ENCODE peak calls at places on chromosomes 7 and 10, in five cellular contexts. E, X, M, S and T are unnamed samples.

GRCh38 chr7:22109761-22110160 is 164.1 kb upstream of the CDCA7L start:
- DNase-seq in E (peak), X (peak), M (peak), S (no peak), T (no peak)

GRCh38 chr7:151381333-151382078 is 28.3 kb downstream of the WDR86 start:
- DNase-seq in E (no peak), X (no peak), M (peak), S (no peak), T (peak)

GRCh38 chr10:21176934-21177480 is 279.9 kb upstream of the NEBL start:
- DNase-seq in E (no peak), X (no peak), M (no peak), S (no peak), T (no peak)

GRCh38 chr7:69502358-69502757 is 95.9 kb upstream of the AUTS2 start:
- DNase-seq in E (no peak), X (no peak), M (no peak), S (no peak), T (no peak)

GRCh38 chr10:77781451-77782327 is 144.1 kb upstream of the KCNMA1 start:
- DNase-seq in E (no peak), X (no peak), M (no peak), S (no peak), T (no peak)

GRCh38 chr7:126589068-126589684 is 663.6 kb downstream of the GRM8 start:
- DNase-seq in E (no peak), X (no peak), M (no peak), S (no peak), T (no peak)

GRCh38 chr7:117019287-117019686 is 66.0 kb downstream of the ST7 start:
- DNase-seq in E (no peak), X (no peak), M (no peak), S (no peak), T (no peak)

GRCh38 chr10:11729790-11730315 is 12.3 kb upstream of the ECHDC3 start:
- DNase-seq in E (no peak), X (no peak), M (no peak), S (no peak), T (no peak)

GRCh38 chr10:18151491-18151890 is 11.3 kb downstream of the CACNB2 start:
- DNase-seq in E (no peak), X (no peak), M (no peak), S (no peak), T (no peak)

GRCh38 chr10:101394522-101395133 is 40.7 kb downstream of the BTRC start:
- DNase-seq in E (peak), X (no peak), M (no peak), S (no peak), T (no peak)

GRCh38 chr7:87151002-87151505 is 1.2 kb upstream of the DMTF1 start:
- DNase-seq in E (no peak), X (no peak), M (no peak), S (no peak), T (no peak)

GRCh38 chr7:138785587-138786437 is 12.0 kb upstream of the TMEM213 start:
- DNase-seq in E (no peak), X (peak), M (no peak), S (no peak), T (no peak)

DNA sequence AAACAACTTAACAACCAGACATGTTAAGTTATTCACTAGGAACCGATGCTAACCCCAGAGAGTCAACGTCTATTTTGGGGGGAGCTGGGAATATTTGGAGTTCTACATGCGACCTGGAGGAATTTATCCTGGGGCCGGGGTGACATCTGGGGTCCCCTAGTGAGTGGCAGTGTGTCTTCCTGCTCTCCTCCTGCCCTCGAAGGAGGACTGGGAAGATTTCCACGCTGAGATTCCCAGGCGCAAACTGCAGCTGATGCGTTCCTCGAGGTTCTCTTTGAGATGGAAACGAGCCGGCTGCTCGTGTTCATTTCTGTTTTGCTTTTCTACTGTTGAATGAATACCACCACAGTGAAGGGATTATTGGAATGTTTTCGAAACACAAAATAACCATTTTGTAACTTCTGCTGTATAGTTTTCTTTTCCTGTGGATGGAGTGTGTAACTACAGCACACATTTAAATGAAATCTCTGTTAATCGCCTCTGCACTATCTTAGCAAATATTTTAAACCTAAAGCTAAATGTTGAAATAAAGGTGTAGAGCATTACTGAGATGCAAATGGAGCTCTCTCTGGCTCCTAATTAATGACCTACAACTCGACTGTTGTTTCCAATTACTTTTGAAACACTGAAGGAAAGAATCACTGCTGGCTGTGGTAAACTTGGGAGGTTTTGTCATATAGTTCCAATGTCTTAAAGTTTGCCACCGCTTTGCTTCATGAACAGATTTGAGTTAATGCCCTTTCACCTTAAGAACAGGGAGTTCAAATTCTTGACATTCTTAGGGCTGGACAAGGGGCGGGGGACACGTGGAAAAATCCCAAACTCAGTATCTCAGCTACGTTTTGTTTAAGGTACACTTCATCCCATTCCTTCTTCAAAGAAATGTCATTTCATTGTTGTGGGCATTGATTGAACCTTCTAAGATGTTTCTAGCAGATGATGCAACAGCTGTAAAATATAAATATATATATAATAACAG is 21.1 kb downstream of the GATA3 start:
- DNase-seq in E (no peak), X (no peak), M (peak), S (no peak), T (no peak)
- TF ChIP-seq CTCF in E (no peak), X (no peak), M (no peak), S (no peak), T (no peak)

GRCh38 chr7:115352375-115352774 is 430.5 kb downstream of the MDFIC start:
- DNase-seq in E (no peak), X (peak), M (no peak), S (no peak), T (no peak)
- TF ChIP-seq CTCF in E (no peak), X (peak), M (no peak), S (no peak), T (no peak)

GRCh38 chr10:13994932-13995331 is 335.8 kb downstream of the FRMD4A start:
- DNase-seq in E (peak), X (no peak), M (no peak), S (no peak), T (no peak)
- TF ChIP-seq CTCF in E (no peak), X (no peak), M (no peak), S (no peak), T (no peak)

DNA sequence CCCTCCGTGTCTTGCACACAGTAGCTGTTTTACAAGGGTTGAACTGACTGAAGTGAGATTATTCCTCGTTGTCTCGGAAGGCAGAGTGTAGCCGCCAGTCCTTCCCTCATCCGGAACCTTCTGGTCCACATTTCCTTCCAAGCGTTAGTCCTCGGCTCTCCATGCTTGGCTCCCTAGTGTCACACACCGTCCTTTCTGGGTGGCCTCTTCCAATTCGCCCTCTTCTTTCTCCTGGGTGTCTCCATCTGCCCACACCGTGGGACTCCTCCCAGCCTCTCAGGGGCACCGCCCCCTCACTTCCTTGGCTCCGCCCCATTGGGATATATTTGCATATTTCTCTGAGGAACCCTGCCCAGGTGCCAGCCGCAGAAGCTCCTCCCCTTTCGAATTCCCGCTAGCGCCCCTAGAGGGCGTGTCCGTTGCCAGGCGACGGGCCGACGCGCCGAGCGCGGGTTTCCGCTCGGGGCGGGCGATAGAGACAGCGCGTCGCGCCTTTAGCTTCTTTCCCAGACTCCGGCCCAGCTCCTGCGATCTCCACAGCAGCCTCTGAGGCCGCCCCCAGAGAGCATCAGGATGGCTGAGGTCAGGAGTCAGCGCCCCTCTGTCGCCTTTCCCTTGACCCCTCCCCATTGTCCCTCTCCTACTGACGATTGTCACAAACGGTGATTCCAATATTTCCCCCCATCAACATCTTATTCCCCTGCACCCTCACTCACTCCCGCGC is at the start of gene CFAP58:
- DNase-seq in E (peak), X (peak), M (peak), S (peak), T (peak)
- TF ChIP-seq CTCF in E (peak), X (peak), M (peak), S (peak), T (no peak)

GRCh38 chr7:123537026-123537642 is 2.7 kb upstream of the IQUB start:
- DNase-seq in E (peak), X (peak), M (peak), S (no peak), T (no peak)
- TF ChIP-seq CTCF in E (peak), X (peak), M (peak), S (peak), T (peak)

DNA sequence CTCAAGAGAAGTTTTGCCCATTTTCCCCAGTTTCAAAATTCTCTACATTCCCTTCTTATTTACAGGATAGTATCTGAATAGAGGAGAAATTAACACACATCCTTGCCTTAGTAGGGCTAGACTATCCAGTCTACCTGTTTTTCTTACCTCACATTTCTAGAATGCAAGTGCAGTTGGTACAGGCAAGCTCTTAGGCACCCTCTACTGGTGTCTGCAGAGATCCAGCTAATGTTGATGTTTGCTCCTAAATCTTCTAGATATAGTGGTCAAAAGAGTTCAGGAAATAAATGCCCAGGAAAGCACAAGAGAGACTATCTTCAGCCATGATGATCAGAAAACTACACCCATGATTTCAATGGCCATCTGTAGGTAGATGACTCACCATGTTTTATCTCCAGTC is 205.3 kb downstream of the HTR7 start:
- DNase-seq in E (peak), X (peak), M (peak), S (no peak), T (no peak)
- TF ChIP-seq CTCF in E (peak), X (peak), M (peak), S (no peak), T (no peak)